ENCODE peak calls at places on chromosome 4, in ten cellular contexts. H, V, Q, K, P, F, U, X, S and E are unnamed samples.

GRCh38 chr4:62816566-62816965 is 1592.7 kb downstream of the TECRL start:
- DNase-seq in U (no peak), Q (no peak), H (no peak), S (peak; percentile 45), K (no peak), V (no peak), X (no peak), P (no peak), F (no peak), E (no peak)

GRCh38 chr4:184575306-184575705 is 73.9 kb downstream of the CASP3 start:
- DNase-seq in U (no peak), F (no peak), S (no peak), P (no peak), X (no peak), Q (no peak), V (no peak), K (no peak), H (no peak), E (no peak)

GRCh38 chr4:38567448-38567847 is 96.6 kb upstream of the KLF3 start:
- DNase-seq in U (no peak), F (no peak), V (no peak), Q (no peak), H (no peak), P (no peak), X (no peak), K (no peak), S (no peak), E (no peak)

GRCh38 chr4:3729188-3729884 is 36.8 kb upstream of the ADRA2C start:
- DNase-seq in S (no peak), F (no peak), H (no peak), Q (no peak), K (no peak), P (peak; percentile 29), V (no peak), X (no peak), U (no peak), E (no peak)

GRCh38 chr4:6463311-6464289 is 8.8 kb downstream of the PPP2R2C start:
- DNase-seq in H (peak; percentile 92), P (no peak), U (no peak), V (peak; percentile 90), Q (no peak), F (no peak), K (no peak), S (no peak), X (peak; percentile 81), E (no peak)

GRCh38 chr4:160129439-160129838 is 1026.6 kb downstream of the RAPGEF2 start:
- DNase-seq in V (no peak), H (no peak), F (no peak), X (no peak), K (no peak), S (no peak), P (peak; percentile 61), Q (no peak), U (no peak), E (no peak)

GRCh38 chr4:186149872-186150271 is 41.5 kb upstream of the CYP4V2 start:
- DNase-seq in V (no peak), Q (no peak), K (no peak), P (no peak), H (peak; percentile 43), X (no peak), F (no peak), S (no peak), U (no peak), E (no peak)

GRCh38 chr4:72858328-72858727 is 211.2 kb downstream of the COX18 start:
- DNase-seq in P (peak; percentile 81), Q (no peak), F (no peak), V (no peak), S (no peak), X (no peak), U (no peak), H (no peak), K (no peak), E (no peak)